ENCODE peak calls at places on chromosomes 13 and 19, in six cellular contexts. P, N, X, T, C and E are unnamed samples.

GRCh38 chr13:102902789-102903347 is 57.0 kb downstream of the ERCC5 start:
- DNase-seq in C (no peak), N (no peak), T (no peak), P (no peak), X (no peak), E (no peak)

GRCh38 chr19:46372901-46373572 is 26.1 kb downstream of the PPP5C start:
- DNase-seq in X (peak; percentile 66), P (peak; percentile 92), T (no peak), C (no peak), N (peak; percentile 43), E (no peak)

GRCh38 chr13:66952507-66952906 is 277.6 kb downstream of the PCDH9 start:
- DNase-seq in X (no peak), N (no peak), C (no peak), T (no peak), P (no peak), E (no peak)

GRCh38 chr19:33888665-33889064 is 92.0 kb downstream of the KCTD15 start:
- DNase-seq in C (no peak), P (no peak), X (no peak), T (no peak), N (no peak), E (no peak)

GRCh38 chr13:29140277-29140676 is 320.1 kb downstream of the MTUS2 start:
- DNase-seq in X (peak; percentile 71), N (no peak), P (peak; percentile 19), C (no peak), T (peak; percentile 47), E (no peak)

GRCh38 chr13:58478858-58479257 is 847.3 kb downstream of the PCDH17 start:
- DNase-seq in X (no peak), C (no peak), P (no peak), N (no peak), T (no peak), E (no peak)

GRCh38 chr13:90261343-90261742 is 1086.1 kb upstream of the MIR17HG start:
- DNase-seq in X (no peak), P (no peak), C (no peak), T (no peak), N (no peak), E (no peak)

GRCh38 chr13:36819811-36820140 is 754 bp downstream of the RFXAP start:
- DNase-seq in C (no peak), T (no peak), P (no peak), X (peak; percentile 16), N (no peak), E (no peak)

GRCh38 chr19:17441241-17442135 is 7.0 kb downstream of the TMEM221 start:
- DNase-seq in T (no peak), N (peak; percentile 40), X (peak; percentile 68), C (no peak), P (no peak), E (no peak)

GRCh38 chr13:98997738-98998641 is 20.1 kb upstream of the DOCK9 start:
- DNase-seq in P (peak; percentile 84), C (no peak), X (no peak), N (no peak), T (no peak), E (no peak)

GRCh38 chr13:66926200-66926850 is 303.8 kb downstream of the PCDH9 start:
- DNase-seq in T (no peak), C (no peak), P (peak; percentile 44), X (no peak), N (no peak), E (no peak)

GRCh38 chr13:24323036-24323738 is 13.8 kb downstream of the C1QTNF9 start:
- DNase-seq in P (no peak), X (no peak), T (no peak), C (no peak), N (no peak), E (no peak)

GRCh38 chr19:3516675-3517207 is 10.6 kb downstream of the FZR1 start:
- DNase-seq in P (no peak), X (no peak), N (no peak), C (no peak), T (no peak), E (no peak)

GRCh38 chr19:39405261-39405912 is 1.3 kb upstream of the ZFP36 start:
- DNase-seq in P (no peak), T (no peak), C (no peak), X (no peak), N (no peak), E (no peak)

GRCh38 chr13:21979156-21979819 is 308.4 kb downstream of the FGF9 start:
- DNase-seq in P (no peak), C (no peak), X (no peak), N (no peak), T (no peak), E (no peak)

GRCh38 chr19:11693505-11694499 is 44.9 kb downstream of the ZNF823 start:
- DNase-seq in T (no peak), X (peak; percentile 59), P (peak; percentile 62), N (no peak), C (no peak), E (no peak)

DNA sequence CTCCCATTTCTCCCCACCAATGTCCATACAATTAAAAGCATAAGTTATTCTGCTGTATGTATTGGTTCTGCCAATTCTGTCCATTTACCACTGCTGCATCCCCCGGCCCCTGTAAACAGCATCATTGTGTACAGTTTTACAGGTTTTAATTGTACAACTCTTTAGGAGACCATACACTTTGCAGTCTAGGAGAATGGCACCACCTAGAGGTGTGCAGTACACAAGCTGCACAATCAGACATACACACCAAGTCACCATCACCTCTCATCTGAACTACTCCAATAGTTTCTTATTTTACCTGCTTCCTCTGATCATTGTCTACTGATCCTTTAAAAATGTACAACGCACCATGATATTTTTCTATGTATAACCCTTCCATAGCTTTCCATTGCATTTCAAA is 855.9 kb upstream of the KLHL1 start:
- DNase-seq in T (no peak), C (no peak), N (no peak), P (peak; percentile 3), X (peak; percentile 13), E (no peak)
- TF ChIP-seq CTCF in T (no peak), C (no peak), N (peak; percentile 35), P (peak; percentile 30), X (peak; percentile 33), E (peak; percentile 39)

DNA sequence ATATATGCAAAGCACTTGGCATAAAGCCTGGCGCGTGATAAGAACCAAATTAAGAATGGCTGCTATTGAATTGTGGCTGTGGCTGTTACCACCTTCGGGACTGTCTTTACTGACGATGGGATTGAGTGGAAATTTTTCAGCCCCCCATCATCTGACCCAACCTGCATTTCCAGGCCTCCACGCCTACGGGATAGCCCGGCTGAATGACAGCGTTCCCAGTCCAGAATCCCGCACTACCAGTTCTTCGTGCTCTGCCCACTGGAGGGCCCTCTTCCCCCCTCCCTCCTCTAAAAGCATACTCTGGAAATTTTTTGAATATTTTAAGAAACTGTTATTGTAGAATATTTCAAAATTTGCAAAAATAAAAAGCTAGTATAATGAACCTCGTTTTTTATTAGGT is 11.0 kb downstream of the KRTDAP start:
- DNase-seq in C (no peak), X (no peak), N (no peak), P (no peak), T (no peak), E (no peak)
- TF ChIP-seq CTCF in C (no peak), X (no peak), N (no peak), P (peak; percentile 25), T (no peak), E (peak; percentile 34)

GRCh38 chr19:15400521-15401396 is 18.0 kb downstream of the AKAP8L start:
- DNase-seq in T (no peak), N (no peak), P (no peak), X (no peak), C (no peak), E (no peak)
- TF ChIP-seq CTCF in T (no peak), N (no peak), P (no peak), X (no peak), C (no peak), E (no peak)

DNA sequence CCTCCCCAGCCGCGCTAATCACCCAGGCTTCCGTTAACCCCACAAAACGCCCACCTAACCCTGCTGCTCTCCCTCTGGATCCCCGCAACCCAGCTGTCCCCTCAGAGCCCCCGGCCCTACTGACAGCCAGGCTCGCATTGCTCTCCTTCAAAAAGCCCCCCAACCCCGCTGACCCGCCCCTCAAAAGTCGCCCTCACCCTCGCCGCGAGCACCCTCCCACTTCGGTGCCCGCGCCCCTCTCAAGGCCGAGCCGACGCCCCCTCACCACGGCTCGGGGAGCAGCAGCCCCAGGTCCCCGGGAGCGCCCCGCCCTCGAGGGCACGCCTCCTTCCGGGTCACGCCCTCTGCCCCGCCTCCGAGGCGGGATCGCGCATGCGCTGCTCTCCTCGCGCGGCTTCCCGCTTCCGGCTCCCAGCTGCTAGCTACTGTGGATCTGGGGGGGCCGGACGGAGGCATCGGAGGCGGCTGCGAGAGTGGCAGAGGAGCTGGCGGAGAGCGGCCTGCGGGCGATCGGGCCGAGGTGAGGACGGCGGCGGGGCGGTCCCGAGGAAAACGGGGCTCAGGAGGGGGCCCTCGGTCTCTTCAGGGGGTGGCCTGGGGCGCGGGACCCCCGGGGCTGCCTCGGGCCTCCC is 46.1 kb downstream of the ARHGEF18 start:
- DNase-seq in C (peak; percentile 84), X (peak; percentile 90), P (peak; percentile 77), T (peak; percentile 45), N (peak; percentile 94), E (peak; percentile 94)
- TF ChIP-seq CTCF in C (peak; percentile 9), X (no peak), P (peak; percentile 1), T (no peak), N (no peak), E (peak; percentile 18)